ENCODE peak calls at places on chromosome 3, in four cellular contexts. U is IMR-90, G is GM12878, M is H1. J is an unnamed sample.
A peak's percentile ranks its signal among the peaks of the same experiment; 100 is the strongest.

GRCh38 chr3:152466784-152467183 is 198.1 kb downstream of the MBNL1 start:
- DNase-seq in M (no peak), G (no peak), U (peak; percentile 74), J (peak; percentile 26)

GRCh38 chr3:14344351-14344750 is 58.1 kb upstream of the SLC6A6 start:
- DNase-seq in G (no peak), M (no peak), U (no peak), J (no peak)

GRCh38 chr3:14175383-14176037 is 2.9 kb downstream of the XPC start:
- DNase-seq in M (no peak), U (peak; percentile 25), G (peak; percentile 48), J (peak; percentile 56)

GRCh38 chr3:81279481-81280273 is 481.8 kb downstream of the GBE1 start:
- DNase-seq in U (no peak), M (no peak), G (no peak), J (no peak)

GRCh38 chr3:34646911-34647465 is 848.6 kb downstream of the PDCD6IP start:
- DNase-seq in U (no peak), G (no peak), M (no peak), J (peak; percentile 12)

GRCh38 chr3:133413166-133414020 is 13.5 kb downstream of the BFSP2 start:
- DNase-seq in G (no peak), M (no peak), U (peak; percentile 58), J (no peak)

GRCh38 chr3:73379465-73379864 is 245.3 kb downstream of the PDZRN3 start:
- DNase-seq in M (no peak), G (no peak), U (no peak), J (no peak)

GRCh38 chr3:108036401-108036800 is 54.4 kb downstream of the CD47 start:
- DNase-seq in G (no peak), M (no peak), U (no peak), J (no peak)

GRCh38 chr3:10366681-10367101 is 45.8 kb upstream of the SEC13 start:
- DNase-seq in U (peak; percentile 100), G (no peak), M (no peak), J (no peak)

GRCh38 chr3:43001094-43001553 is 22.0 kb downstream of the GASK1A start:
- DNase-seq in G (no peak), U (peak; percentile 85), M (no peak), J (no peak)

GRCh38 chr3:37980477-37981347 is 9.9 kb upstream of the VILL start:
- DNase-seq in M (no peak), G (no peak), U (no peak), J (no peak)

GRCh38 chr3:12507871-12508281 is 23.6 kb downstream of the TSEN2 start:
- DNase-seq in G (no peak), U (peak; percentile 73), M (no peak), J (no peak)

GRCh38 chr3:124653788-124654469 is 76.3 kb upstream of the UMPS start:
- DNase-seq in M (no peak), G (no peak), U (no peak), J (peak; percentile 20)

GRCh38 chr3:184562875-184563568 is 1.4 kb downstream of the EPHB3 start:
- DNase-seq in G (no peak), U (peak; percentile 22), M (no peak), J (no peak)

GRCh38 chr3:66095295-66096001 is 56.7 kb upstream of the MAGI1 start:
- DNase-seq in M (no peak), G (no peak), U (peak; percentile 77), J (no peak)

GRCh38 chr3:30587876-30588275 is 18.5 kb upstream of the TGFBR2 start:
- DNase-seq in M (no peak), G (no peak), U (no peak), J (no peak)

GRCh38 chr3:23600178-23600577 is 205.6 kb upstream of the UBE2E1 start:
- DNase-seq in M (no peak), U (peak; percentile 96), G (no peak), J (no peak)

GRCh38 chr3:44554626-44555592 is at the start of gene ZKSCAN7:
- DNase-seq in M (peak; percentile 23), G (no peak), U (peak; percentile 40), J (no peak)

GRCh38 chr3:133468251-133468721 is 68.4 kb downstream of the BFSP2 start:
- DNase-seq in M (no peak), U (peak; percentile 44), G (no peak), J (no peak)

GRCh38 chr3:53809764-53810400 is 36.3 kb downstream of the CHDH start:
- DNase-seq in G (no peak), M (no peak), U (no peak), J (no peak)

GRCh38 chr3:34106879-34107278 is 308.4 kb downstream of the PDCD6IP start:
- DNase-seq in M (peak; percentile 58), U (no peak), G (peak; percentile 51), J (peak; percentile 55)

GRCh38 chr3:115999001-115999400 is 375.7 kb downstream of the GAP43 start:
- DNase-seq in U (no peak), M (no peak), G (no peak), J (no peak)

GRCh38 chr3:177062052-177062732 is 135.1 kb downstream of the TBL1XR1 start:
- DNase-seq in U (peak; percentile 25), M (no peak), G (no peak), J (no peak)

GRCh38 chr3:22885574-22886348 is 317.4 kb upstream of the UBE2E2 start:
- DNase-seq in U (no peak), G (no peak), M (no peak), J (no peak)

GRCh38 chr3:30006111-30006510 is 600.3 kb upstream of the TGFBR2 start:
- DNase-seq in M (no peak), G (no peak), U (peak; percentile 72), J (no peak)

GRCh38 chr3:64593350-64593749 is 94.5 kb downstream of the ADAMTS9 start:
- DNase-seq in U (no peak), G (no peak), M (no peak), J (no peak)

GRCh38 chr3:132507657-132508056 is 89.4 kb upstream of the ACKR4 start:
- DNase-seq in M (no peak), G (no peak), U (no peak), J (no peak)

GRCh38 chr3:18758047-18758704 is 333.0 kb upstream of the SATB1 start:
- DNase-seq in M (peak; percentile 21), G (peak; percentile 28), U (no peak), J (peak; percentile 36)

GRCh38 chr3:11826628-11827265 is 19.9 kb downstream of the TAMM41 start:
- DNase-seq in M (no peak), G (no peak), U (peak; percentile 79), J (no peak)

GRCh38 chr3:62607287-62608029 is 234.1 kb upstream of the FEZF2 start:
- DNase-seq in G (no peak), U (peak; percentile 28), M (no peak), J (no peak)

GRCh38 chr3:165518346-165518745 is 318.9 kb downstream of the BCHE start:
- DNase-seq in M (no peak), G (no peak), U (peak; percentile 2), J (no peak)

GRCh38 chr3:124928333-124929202 is 6.0 kb downstream of the MUC13 start:
- DNase-seq in M (no peak), G (no peak), U (peak; percentile 74), J (peak; percentile 12)

GRCh38 chr3:99714146-99714545 is 75.8 kb downstream of the COL8A1 start:
- DNase-seq in M (no peak), G (no peak), U (peak; percentile 73), J (no peak)

GRCh38 chr3:106685751-106686150 is 691.5 kb upstream of the CCDC54 start:
- DNase-seq in M (no peak), G (no peak), U (no peak), J (no peak)

GRCh38 chr3:46974421-46975227 is 1.9 kb downstream of the CCDC12 start:
- DNase-seq in G (no peak), M (no peak), U (no peak), J (no peak)

GRCh38 chr3:126102530-126102951 is 18.6 kb upstream of the SLC41A3 start:
- DNase-seq in U (peak; percentile 19), G (no peak), M (no peak), J (no peak)

GRCh38 chr3:58899159-58899952 is 150.5 kb downstream of the CFAP20DC start:
- DNase-seq in M (no peak), U (no peak), G (peak; percentile 63), J (peak; percentile 22)

GRCh38 chr3:18444597-18445420 is 19.7 kb upstream of the SATB1 start:
- DNase-seq in U (peak; percentile 40), M (no peak), G (no peak), J (peak; percentile 30)

GRCh38 chr3:46604127-46604526 is 8.2 kb upstream of the FAM240A start:
- DNase-seq in U (no peak), G (no peak), M (no peak), J (no peak)

GRCh38 chr3:194082596-194083220 is 53.2 kb upstream of the HES1 start:
- DNase-seq in G (no peak), U (peak; percentile 13), M (no peak), J (no peak)

GRCh38 chr3:120602682-120603081 is 6.5 kb downstream of the NDUFB4 start:
- DNase-seq in U (no peak), G (no peak), M (no peak), J (no peak)
- TF ChIP-seq CHD1 in U (no peak), G (no peak), M (no peak), J (no peak)

DNA sequence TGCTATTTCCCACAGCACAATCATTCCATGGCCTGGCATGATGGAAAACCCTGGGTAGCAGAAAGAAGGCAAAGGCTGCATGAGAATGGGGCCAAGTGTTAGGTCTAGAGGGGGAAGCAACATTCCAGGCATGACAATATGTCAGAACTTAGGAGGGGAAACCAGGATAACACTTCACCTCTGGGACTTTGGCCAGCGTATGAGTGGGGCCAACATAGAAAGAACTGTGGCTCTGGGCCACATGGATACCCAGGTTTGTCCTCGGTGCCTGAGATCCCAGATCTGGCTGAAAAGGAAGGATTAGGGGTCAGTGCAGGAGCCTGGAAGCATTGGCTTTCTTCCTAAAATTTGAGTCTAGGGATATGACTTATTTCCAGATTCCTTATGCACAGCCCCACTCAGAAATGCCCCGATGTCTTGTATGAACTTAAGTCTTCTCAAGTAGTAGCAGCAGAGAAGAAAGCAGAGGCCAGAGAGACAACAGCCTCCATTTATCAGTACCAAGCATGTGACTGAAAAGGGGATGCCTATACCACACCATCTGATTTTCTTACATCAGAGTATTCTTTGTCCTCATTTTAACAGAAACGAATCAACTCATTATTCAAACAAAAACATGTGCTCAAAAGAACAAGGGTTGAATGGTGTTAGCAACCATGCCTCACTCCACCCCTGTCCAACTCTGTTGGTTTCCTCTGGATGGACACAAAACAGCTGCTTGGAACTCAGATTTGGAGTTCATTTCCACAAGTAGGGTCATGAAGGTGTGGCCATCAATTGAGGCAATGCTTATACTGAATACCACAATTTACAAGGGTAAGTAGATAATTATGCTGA is 43.7 kb upstream of the NDUFB4 start:
- DNase-seq in U (no peak), G (no peak), M (no peak), J (no peak)
- TF ChIP-seq CHD1 in U (no peak), G (no peak), M (no peak), J (no peak)

GRCh38 chr3:40930131-40930538 is 269.2 kb upstream of the CTNNB1 start:
- DNase-seq in M (no peak), U (no peak), G (no peak), J (no peak)
- TF ChIP-seq CHD1 in M (no peak), U (no peak), G (no peak), J (no peak)

GRCh38 chr3:135981701-135982403 is 16.3 kb downstream of the PPP2R3A start:
- DNase-seq in M (no peak), G (no peak), U (no peak), J (no peak)
- TF ChIP-seq CHD1 in M (no peak), G (no peak), U (no peak), J (no peak)

J was measured in K562.